ENCODE peak calls at places on chromosome 15, in six cellular contexts. E is bronchial epithelial cell, P is right atrium auricular region, Q is HL-60, V is AG04449, R is HCT116. G is an unnamed sample.

GRCh38 chr15:48627260-48627969 is 18.1 kb downstream of the FBN1 start:
- DNase-seq in E (peak), P (no peak), Q (no peak), V (no peak), R (no peak), G (no peak)

GRCh38 chr15:82570721-82571519 is 30.7 kb upstream of the RPS17 start:
- DNase-seq in E (no peak), P (no peak), Q (no peak), V (no peak), R (no peak), G (no peak)

GRCh38 chr15:95175914-95176658 is 944.7 kb downstream of the MCTP2 start:
- DNase-seq in E (peak), P (no peak), Q (no peak), V (no peak), R (no peak), G (no peak)

GRCh38 chr15:66101715-66102395 is 151.7 kb downstream of the MEGF11 start:
- DNase-seq in E (no peak), P (no peak), Q (no peak), V (no peak), R (no peak), G (no peak)

GRCh38 chr15:62983956-62984355 is 58.6 kb upstream of the TPM1 start:
- DNase-seq in E (no peak), P (no peak), Q (no peak), V (no peak), R (no peak), G (peak)

GRCh38 chr15:94910166-94910565 is 678.8 kb downstream of the MCTP2 start:
- DNase-seq in E (peak), P (no peak), Q (no peak), V (no peak), R (no peak), G (no peak)

GRCh38 chr15:87631775-87632174 is 624.8 kb downstream of the NTRK3 start:
- DNase-seq in E (no peak), P (no peak), Q (no peak), V (no peak), R (no peak), G (no peak)

GRCh38 chr15:70236306-70237103 is 138.8 kb upstream of the TLE3 start:
- DNase-seq in E (peak), P (no peak), Q (no peak), V (peak), R (no peak), G (no peak)

GRCh38 chr15:35566991-35567390 is 21.0 kb upstream of the DPH6 start:
- DNase-seq in E (no peak), P (no peak), Q (no peak), V (no peak), R (no peak), G (no peak)

GRCh38 chr15:89820651-89821611 is 6.3 kb upstream of the ANPEP start:
- DNase-seq in E (peak), P (peak), Q (no peak), V (no peak), R (peak), G (peak)

GRCh38 chr15:44537728-44538240 is 837 bp downstream of the EIF3J start:
- DNase-seq in E (peak), P (no peak), Q (no peak), V (no peak), R (no peak), G (peak)

GRCh38 chr15:89114974-89115373 is 26.7 kb downstream of the ABHD2 start:
- DNase-seq in E (peak), P (no peak), Q (no peak), V (no peak), R (no peak), G (no peak)

GRCh38 chr15:52234596-52235541 is 43.7 kb upstream of the GNB5 start:
- DNase-seq in E (no peak), P (no peak), Q (no peak), V (no peak), R (no peak), G (no peak)

GRCh38 chr15:87154771-87155170 is 1075.1 kb downstream of the AGBL1 start:
- DNase-seq in E (peak), P (no peak), Q (no peak), V (peak), R (no peak), G (no peak)

GRCh38 chr15:70416851-70417250 is 319.1 kb upstream of the TLE3 start:
- DNase-seq in E (no peak), P (no peak), Q (no peak), V (no peak), R (no peak), G (no peak)

GRCh38 chr15:78007965-78008886 is 69.3 kb downstream of the TBC1D2B start:
- DNase-seq in E (peak), P (peak), Q (no peak), V (peak), R (no peak), G (no peak)

GRCh38 chr15:100940785-100941379 is 21.7 kb downstream of the LRRK1 start:
- DNase-seq in E (no peak), P (no peak), Q (peak), V (no peak), R (no peak), G (peak)

GRCh38 chr15:43516185-43516584 is 1.2 kb upstream of the MAP1A start:
- DNase-seq in E (no peak), P (peak), Q (no peak), V (no peak), R (no peak), G (no peak)

GRCh38 chr15:46166750-46167149 is 531.9 kb downstream of the SQOR start:
- DNase-seq in E (no peak), P (no peak), Q (no peak), V (no peak), R (no peak), G (no peak)

GRCh38 chr15:70433583-70434288 is 329.6 kb downstream of the UACA start:
- DNase-seq in E (no peak), P (no peak), Q (no peak), V (no peak), R (no peak), G (no peak)

GRCh38 chr15:101219441-101219840 is 32.4 kb downstream of the CHSY1 start:
- DNase-seq in E (no peak), P (no peak), Q (no peak), V (no peak), R (no peak), G (no peak)

GRCh38 chr15:22866066-22866465 is 27.6 kb downstream of the NIPA2 start:
- DNase-seq in E (no peak), P (no peak), Q (no peak), V (no peak), R (no peak), G (peak)

GRCh38 chr15:34437687-34438086 is at the start of gene GOLGA8A:
- DNase-seq in E (peak), P (no peak), Q (peak), V (peak), R (peak), G (peak)

GRCh38 chr15:57610130-57610529 is 18.4 kb downstream of the MYZAP start:
- DNase-seq in E (peak), P (peak), Q (no peak), V (no peak), R (peak), G (peak)

GRCh38 chr15:34335176-34335575 is 2.4 kb downstream of the SLC12A6 start:
- DNase-seq in E (peak), P (no peak), Q (no peak), V (no peak), R (no peak), G (peak)

GRCh38 chr15:78322243-78322642 is 17.9 kb upstream of the CRABP1 start:
- DNase-seq in E (peak), P (no peak), Q (no peak), V (no peak), R (no peak), G (no peak)

GRCh38 chr15:85583404-85584390 is 203.3 kb downstream of the AKAP13 start:
- DNase-seq in E (peak), P (peak), Q (no peak), V (no peak), R (peak), G (no peak)

GRCh38 chr15:35195649-35196048 is 110.6 kb upstream of the NANOGP8 start:
- DNase-seq in E (no peak), P (no peak), Q (no peak), V (no peak), R (no peak), G (no peak)

GRCh38 chr15:76986743-76987142 is 8.2 kb upstream of the PSTPIP1 start:
- DNase-seq in E (no peak), P (no peak), Q (no peak), V (no peak), R (no peak), G (peak)

GRCh38 chr15:92958105-92958504 is 58.0 kb downstream of the CHD2 start:
- DNase-seq in E (peak), P (no peak), Q (no peak), V (no peak), R (no peak), G (peak)

GRCh38 chr15:48062476-48062875 is 58.3 kb upstream of the SLC24A5 start:
- DNase-seq in E (peak), P (no peak), Q (no peak), V (no peak), R (no peak), G (no peak)

GRCh38 chr15:39180494-39180930 is 400.4 kb upstream of the THBS1 start:
- DNase-seq in E (no peak), P (no peak), Q (no peak), V (no peak), R (no peak), G (no peak)

GRCh38 chr15:96331942-96332853 is 1.7 kb downstream of the NR2F2 start:
- DNase-seq in E (no peak), P (no peak), Q (no peak), V (no peak), R (no peak), G (peak)

GRCh38 chr15:34470892-34471291 is 33.3 kb upstream of the GOLGA8A start:
- DNase-seq in E (no peak), P (no peak), Q (no peak), V (no peak), R (no peak), G (no peak)

GRCh38 chr15:58510715-58511465 is 79.1 kb downstream of the LIPC start:
- DNase-seq in E (peak), P (no peak), Q (no peak), V (no peak), R (no peak), G (no peak)

GRCh38 chr15:59224474-59224873 is 17.8 kb downstream of the LDHAL6B start:
- DNase-seq in E (no peak), P (no peak), Q (no peak), V (no peak), R (no peak), G (no peak)

GRCh38 chr15:86060614-86061125 is 19.0 kb upstream of the AGBL1 start:
- DNase-seq in E (no peak), P (no peak), Q (no peak), V (no peak), R (no peak), G (no peak)

GRCh38 chr15:43923553-43923952 is 96.8 kb downstream of the WDR76 start:
- DNase-seq in E (no peak), P (no peak), Q (no peak), V (no peak), R (no peak), G (no peak)

GRCh38 chr15:55649058-55649423 is 60.9 kb upstream of the PYGO1 start:
- DNase-seq in E (peak), P (no peak), Q (no peak), V (peak), R (no peak), G (no peak)

GRCh38 chr15:80070840-80071239 is 11.4 kb downstream of the ZFAND6 start:
- DNase-seq in E (no peak), P (no peak), Q (peak), V (no peak), R (no peak), G (peak)

GRCh38 chr15:80073197-80073596 is 13.7 kb downstream of the ZFAND6 start:
- DNase-seq in E (no peak), P (no peak), Q (no peak), V (no peak), R (no peak), G (no peak)

GRCh38 chr15:80068578-80068977 is 9.1 kb downstream of the ZFAND6 start:
- DNase-seq in E (no peak), P (no peak), Q (no peak), V (no peak), R (no peak), G (no peak)

GRCh38 chr15:80072285-80072684 is 12.8 kb downstream of the ZFAND6 start:
- DNase-seq in E (peak), P (no peak), Q (peak), V (peak), R (peak), G (peak)

GRCh38 chr15:80071652-80072051 is 12.2 kb downstream of the ZFAND6 start:
- DNase-seq in E (no peak), P (no peak), Q (no peak), V (no peak), R (no peak), G (no peak)
- H3K4me3 ChIP-seq in E (no peak), P (peak), Q (peak), V (no peak), R (peak), G (peak)

DNA sequence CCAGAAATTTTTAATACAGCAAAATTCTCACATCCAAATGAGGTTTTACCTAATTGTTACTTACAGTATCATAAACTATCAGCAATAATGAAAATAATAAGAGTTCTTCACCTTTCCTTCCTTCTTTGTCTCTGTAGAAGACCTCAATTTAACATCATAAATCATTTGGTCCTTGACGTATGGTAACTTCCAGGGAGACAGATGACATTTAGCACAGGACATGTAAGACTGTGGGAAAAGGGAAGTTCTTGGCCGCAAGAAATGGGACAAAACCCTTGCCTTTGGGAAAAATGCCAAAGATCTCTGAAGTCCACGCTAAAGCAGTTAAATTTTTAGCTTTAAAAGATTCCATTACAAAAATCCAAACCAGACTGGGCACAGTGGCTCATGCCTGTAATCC is 9.0 kb downstream of the PTPN9 start:
- DNase-seq in E (no peak), P (no peak), Q (no peak), V (no peak), R (no peak), G (no peak)
- H3K4me3 ChIP-seq in E (no peak), P (no peak), Q (no peak), V (no peak), R (no peak), G (no peak)

DNA sequence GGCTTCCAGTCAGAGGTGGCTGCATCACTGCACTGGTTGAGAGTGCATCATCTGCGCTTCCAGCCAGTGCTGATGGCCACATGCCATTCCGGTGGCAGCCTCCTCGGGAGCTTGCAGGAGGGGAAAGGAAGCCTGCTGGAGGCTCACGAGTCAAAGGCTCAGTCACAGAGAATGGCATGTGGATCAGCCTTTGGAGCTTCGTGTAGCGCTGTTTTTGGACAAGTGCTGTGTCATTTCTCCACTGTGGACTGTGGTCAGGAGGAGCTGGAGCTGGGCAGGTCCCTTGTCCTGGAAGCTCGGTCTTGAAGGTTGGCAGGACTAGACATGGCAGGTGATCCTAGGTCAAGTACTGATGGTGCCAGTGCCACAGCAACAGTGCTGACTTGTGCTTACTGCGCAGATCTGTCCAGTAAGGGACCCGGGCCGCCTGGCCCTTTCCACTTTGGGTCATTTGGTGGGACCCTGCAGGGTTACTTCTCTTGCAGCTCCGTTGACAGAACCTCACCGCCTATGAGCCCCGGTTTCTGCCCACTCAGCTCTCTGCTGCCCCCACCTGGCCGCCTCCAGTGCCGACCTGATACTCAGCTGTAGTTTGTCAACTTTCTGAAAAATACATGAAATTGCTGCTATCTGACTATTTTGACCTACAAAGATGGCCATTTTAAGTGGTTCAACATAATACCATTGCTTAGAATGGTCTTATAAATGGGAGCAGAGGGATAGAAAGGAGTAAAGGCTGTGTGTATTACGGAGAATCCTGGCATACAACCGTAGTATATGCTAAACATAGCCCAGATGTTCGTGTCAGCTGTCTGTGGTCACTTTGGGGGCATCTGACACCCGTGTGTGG is 27.6 kb upstream of the TRPM1 start:
- DNase-seq in E (peak), P (peak), Q (peak), V (no peak), R (no peak), G (peak)
- H3K4me3 ChIP-seq in E (no peak), P (no peak), Q (no peak), V (no peak), R (no peak), G (no peak)

DNA sequence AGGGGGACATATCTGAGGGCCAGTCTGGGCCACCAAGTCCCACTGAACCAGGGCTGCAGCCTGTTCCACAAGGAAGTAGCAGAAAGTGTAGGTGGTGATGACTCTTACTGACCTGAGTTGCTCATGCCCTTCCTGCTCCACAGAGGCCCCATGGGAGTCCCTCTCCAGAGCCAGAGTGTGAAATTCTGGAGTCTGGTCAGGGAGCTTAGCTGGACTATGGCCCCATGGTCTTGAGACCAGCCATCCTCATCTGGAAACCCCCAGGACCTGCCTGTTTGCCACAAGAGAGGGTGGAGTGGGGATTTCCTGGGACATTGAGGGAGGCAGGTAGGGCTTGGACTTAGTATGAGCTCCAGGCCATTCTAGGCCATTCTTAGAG is 3.0 kb downstream of the SPINT1 start:
- DNase-seq in E (peak), P (no peak), Q (no peak), V (no peak), R (no peak), G (peak)
- H3K4me3 ChIP-seq in E (peak), P (no peak), Q (no peak), V (no peak), R (peak), G (no peak)

DNA sequence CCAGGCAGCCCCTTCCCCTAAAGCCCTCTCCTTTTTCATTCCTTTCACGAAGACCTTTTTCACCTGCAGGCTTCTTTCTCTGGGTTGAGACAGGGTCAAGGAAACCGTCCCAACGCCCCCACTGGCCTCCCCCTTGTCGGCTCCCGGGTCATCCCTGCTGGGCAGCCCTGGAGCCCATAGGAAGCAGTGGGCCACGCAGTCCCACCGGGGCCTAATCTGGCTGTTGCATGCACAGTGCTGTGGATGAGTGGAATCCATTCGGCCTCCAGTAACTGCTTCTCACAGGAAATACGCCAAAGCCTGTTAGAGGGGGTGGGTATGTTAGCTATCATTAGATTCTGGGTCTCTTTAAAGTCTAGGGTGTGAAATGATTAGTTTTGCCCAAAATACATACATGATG is 16.7 kb downstream of the LYSMD4 start:
- DNase-seq in E (no peak), P (no peak), Q (no peak), V (no peak), R (no peak), G (no peak)
- H3K4me3 ChIP-seq in E (no peak), P (no peak), Q (no peak), V (no peak), R (no peak), G (no peak)

DNA sequence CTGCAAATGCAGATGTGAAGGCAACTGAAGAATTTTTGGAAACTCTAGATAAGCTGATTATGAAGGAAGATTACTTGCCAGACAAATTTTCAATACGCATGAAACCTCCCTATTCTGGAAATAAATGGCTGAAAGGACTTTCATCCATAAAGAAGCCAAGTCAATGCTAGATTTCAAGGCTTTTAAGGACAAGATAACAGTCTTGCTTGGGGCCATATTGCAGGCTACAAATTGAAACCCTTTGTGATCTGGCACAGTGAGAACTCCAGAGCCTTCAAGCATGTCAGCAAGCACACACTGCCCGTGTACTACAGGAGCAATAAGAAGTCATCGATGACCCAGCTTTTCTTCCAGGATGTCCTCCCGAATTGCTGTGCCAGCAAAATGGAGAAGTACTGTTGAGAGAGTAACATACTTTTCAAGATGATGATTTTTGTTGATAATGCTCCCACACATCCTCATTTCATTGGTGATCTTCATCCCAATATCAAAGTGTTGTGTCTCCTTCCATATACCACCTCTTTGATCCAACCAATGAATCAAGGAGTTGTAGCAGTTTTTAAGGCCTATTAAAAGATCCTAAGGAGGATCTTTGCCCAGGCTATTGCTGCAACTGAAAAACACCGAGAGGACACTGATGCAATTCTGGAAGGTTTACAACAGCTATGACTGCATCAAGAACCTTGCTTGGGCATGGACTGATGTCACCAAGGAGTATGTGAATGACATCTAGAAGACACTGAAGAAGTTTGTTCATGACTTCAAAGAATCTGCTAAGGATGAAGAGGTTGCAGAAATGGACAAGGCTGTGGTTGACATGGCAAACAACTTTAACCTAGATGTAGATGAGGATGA is 20.3 kb downstream of the CALML4 start:
- DNase-seq in E (no peak), P (no peak), Q (peak), V (no peak), R (no peak), G (no peak)
- H3K4me3 ChIP-seq in E (no peak), P (no peak), Q (no peak), V (no peak), R (no peak), G (no peak)